ENCODE peak calls at places on chromosome 7, in ten cellular contexts. D is PC-9, K is uterus, Q is tibial nerve, N is transverse colon, A is SK-N-SH, Z is colonic mucosa, E is thoracic aorta, F is neural progenitor cell, X is GM23248. S is an unnamed sample. For H3K27me3, the result is how much of the 10 kb centered on the place peaks cover.

GRCh38 chr7:23712368-23713284 is 2.6 kb downstream of the STK31 start:
- DNase-seq in E (no peak), Z (no peak), A (peak), F (peak), D (no peak), N (no peak), Q (no peak), K (no peak), X (peak), S (no peak)

GRCh38 chr7:84452618-84453017 is 258.0 kb upstream of the SEMA3A start:
- DNase-seq in F (no peak), N (no peak), E (no peak), D (no peak), K (no peak), A (no peak), X (no peak), Z (no peak), Q (no peak), S (no peak)

GRCh38 chr7:115721293-115721920 is 309.2 kb downstream of the TFEC start:
- DNase-seq in F (no peak), E (no peak), D (no peak), Q (no peak), K (no peak), A (no peak), X (no peak), Z (no peak), N (no peak), S (no peak)

GRCh38 chr7:142279616-142280015 is 21.8 kb upstream of the PRSS58 start:
- DNase-seq in F (no peak), Z (no peak), A (no peak), D (no peak), E (no peak), X (no peak), N (no peak), Q (no peak), K (no peak), S (no peak)

GRCh38 chr7:107951172-107951787 is 51.7 kb downstream of the LAMB1 start:
- DNase-seq in F (no peak), X (no peak), D (no peak), Z (no peak), K (no peak), Q (no peak), A (no peak), E (no peak), N (no peak), S (no peak)

GRCh38 chr7:76364198-76364584 is 5.4 kb upstream of the YWHAG start:
- DNase-seq in D (peak), E (no peak), Z (peak), K (peak), A (no peak), X (peak), Q (no peak), F (no peak), N (no peak), S (no peak)

GRCh38 chr7:117118579-117119180 is 165.4 kb downstream of the ST7 start:
- DNase-seq in K (no peak), N (no peak), E (no peak), Q (no peak), X (no peak), Z (no peak), F (no peak), A (no peak), D (no peak), S (no peak)

GRCh38 chr7:46525876-46526275 is 604.8 kb upstream of the IGFBP3 start:
- DNase-seq in A (no peak), F (no peak), K (no peak), N (peak), E (no peak), X (no peak), Z (peak), D (no peak), Q (no peak), S (no peak)

GRCh38 chr7:44275829-44276570 is 49.4 kb downstream of the CAMK2B start:
- DNase-seq in K (no peak), E (no peak), Z (no peak), Q (no peak), X (no peak), F (peak), A (peak), D (no peak), N (no peak), S (no peak)

GRCh38 chr7:14851610-14852009 is 50.9 kb downstream of the DGKB start:
- DNase-seq in N (no peak), D (no peak), K (no peak), X (peak), A (no peak), Z (no peak), E (no peak), Q (no peak), F (no peak), S (no peak)

GRCh38 chr7:55060690-55061414 is 42.0 kb downstream of the EGFR start:
- DNase-seq in X (peak), D (no peak), E (no peak), K (no peak), F (no peak), N (no peak), A (no peak), Z (no peak), Q (peak), S (no peak)

GRCh38 chr7:134935701-134936100 is 50.6 kb upstream of the AGBL3 start:
- DNase-seq in K (no peak), X (peak), Z (no peak), E (no peak), D (no peak), A (no peak), Q (no peak), N (no peak), F (no peak), S (no peak)

GRCh38 chr7:99551329-99551728 is 585 bp downstream of the FAM200A start:
- DNase-seq in A (peak), N (no peak), D (no peak), E (no peak), K (no peak), Q (no peak), F (peak), Z (no peak), X (peak), S (no peak)

GRCh38 chr7:121331574-121331973 is 2.8 kb downstream of the WNT16 start:
- DNase-seq in N (no peak), F (no peak), X (no peak), Z (no peak), E (no peak), A (no peak), K (no peak), Q (no peak), D (no peak), S (no peak)
- H3K27me3 ChIP-seq in N (half or more), F (half or more), X (half or more), Z (under half), E (under half), A (under half), K (half or more), Q (half or more), D (under half), S (under half)

DNA sequence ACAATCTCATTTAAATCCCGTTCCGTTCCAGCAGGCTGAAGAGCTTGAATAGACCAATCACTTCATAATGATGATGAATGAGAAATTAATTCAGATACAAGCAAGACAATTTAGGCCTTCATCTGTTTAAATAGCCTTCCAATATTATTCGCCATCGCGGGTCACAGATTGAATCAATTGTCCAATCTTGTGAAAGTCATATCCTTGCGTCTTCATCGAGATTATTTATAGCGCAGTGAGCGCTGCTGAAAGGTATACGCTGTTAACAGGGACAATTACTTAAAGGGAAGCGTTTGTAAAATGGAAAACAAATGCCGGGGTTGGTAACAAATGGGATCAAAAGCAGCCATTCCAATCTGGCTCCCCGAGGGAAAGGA is 8.5 kb downstream of the EVX1 start:
- DNase-seq in Q (no peak), X (no peak), F (peak), K (no peak), E (no peak), D (no peak), A (no peak), N (no peak), Z (no peak), S (no peak)
- H3K27me3 ChIP-seq in Q (half or more), X (half or more), F (half or more), K (half or more), E (under half), D (under half), A (half or more), N (half or more), Z (half or more), S (under half)

GRCh38 chr7:1599571-1600395 is 30.0 kb upstream of the PSMG3 start:
- DNase-seq in Q (no peak), A (peak), X (no peak), F (no peak), D (no peak), N (no peak), K (no peak), Z (no peak), E (no peak), S (no peak)
- H3K27me3 ChIP-seq in Q (under half), A (under half), X (under half), F (under half), D (half or more), N (under half), K (under half), Z (under half), E (under half), S (under half)

DNA sequence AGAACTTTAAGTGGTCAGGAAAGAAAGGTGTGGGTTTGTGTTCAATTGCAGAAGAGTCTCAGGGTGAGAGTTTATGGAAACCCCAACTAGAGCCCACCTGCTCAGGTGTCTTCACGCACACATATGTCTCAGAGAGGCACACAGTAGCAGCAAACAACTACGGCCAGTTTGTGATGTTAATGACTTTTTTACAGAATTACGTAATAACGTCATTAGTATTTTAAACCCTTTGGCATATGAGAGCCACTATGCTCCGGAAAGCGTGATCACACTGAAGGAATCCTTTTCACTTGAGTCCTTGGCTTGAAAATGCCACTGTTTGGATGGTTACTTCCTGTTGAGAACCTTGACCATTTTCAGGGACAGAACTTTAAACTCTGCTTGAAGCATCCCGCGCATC is 204.0 kb downstream of the PTPRN2 start:
- DNase-seq in Z (no peak), A (no peak), N (no peak), Q (no peak), X (no peak), F (no peak), D (no peak), K (no peak), E (no peak), S (no peak)
- H3K27me3 ChIP-seq in Z (under half), A (under half), N (under half), Q (under half), X (under half), F (under half), D (half or more), K (under half), E (under half), S (under half)

GRCh38 chr7:27203378-27203953 is 3.6 kb upstream of the HOXA13 start:
- DNase-seq in N (no peak), X (no peak), A (no peak), D (no peak), Z (peak), F (no peak), K (no peak), Q (no peak), E (no peak), S (no peak)
- H3K27me3 ChIP-seq in N (half or more), X (under half), A (half or more), D (under half), Z (under half), F (half or more), K (half or more), Q (half or more), E (half or more), S (half or more)

GRCh38 chr7:1368150-1368681 is 91.1 kb downstream of the MICALL2 start:
- DNase-seq in X (no peak), N (no peak), Q (no peak), K (no peak), F (peak), E (no peak), A (peak), Z (no peak), D (no peak), S (no peak)

GRCh38 chr7:1365846-1366245 is 93.4 kb downstream of the MICALL2 start:
- DNase-seq in K (no peak), X (no peak), D (no peak), F (no peak), A (peak), N (no peak), Z (no peak), Q (no peak), E (no peak), S (no peak)

GRCh38 chr7:1366801-1367405 is 92.4 kb downstream of the MICALL2 start:
- DNase-seq in K (no peak), A (peak), Z (no peak), X (no peak), D (no peak), F (no peak), E (no peak), Q (no peak), N (no peak), S (no peak)

GRCh38 chr7:1368682-1369571 is 90.3 kb downstream of the MICALL2 start:
- DNase-seq in F (peak), N (no peak), X (peak), Z (no peak), K (no peak), D (peak), A (peak), Q (no peak), E (no peak), S (no peak)

DNA sequence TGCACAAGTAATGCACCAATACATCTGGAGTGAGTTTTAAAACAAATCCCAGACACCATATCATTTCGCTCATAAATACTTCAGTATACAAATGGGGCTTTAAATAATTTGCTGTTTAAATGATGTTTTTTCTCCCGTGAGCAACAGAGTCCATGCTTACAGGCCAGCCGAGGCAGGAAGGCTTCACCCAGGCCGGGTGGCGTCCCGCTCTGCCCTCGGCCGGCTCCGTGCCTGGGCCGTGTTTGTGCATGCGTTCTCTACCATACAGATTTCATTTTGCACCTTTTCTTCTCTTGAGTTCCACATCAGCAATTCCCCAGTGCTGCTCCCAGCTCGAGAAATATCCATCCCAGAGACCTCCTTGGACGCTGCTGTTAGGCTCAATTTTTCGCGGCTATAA is 91.8 kb downstream of the MICALL2 start:
- DNase-seq in E (no peak), N (no peak), F (no peak), A (peak), K (no peak), X (no peak), D (no peak), Z (no peak), Q (no peak), S (no peak)
- H3K27me3 ChIP-seq in E (under half), N (half or more), F (half or more), A (half or more), K (under half), X (half or more), D (half or more), Z (under half), Q (half or more), S (under half)

DNA sequence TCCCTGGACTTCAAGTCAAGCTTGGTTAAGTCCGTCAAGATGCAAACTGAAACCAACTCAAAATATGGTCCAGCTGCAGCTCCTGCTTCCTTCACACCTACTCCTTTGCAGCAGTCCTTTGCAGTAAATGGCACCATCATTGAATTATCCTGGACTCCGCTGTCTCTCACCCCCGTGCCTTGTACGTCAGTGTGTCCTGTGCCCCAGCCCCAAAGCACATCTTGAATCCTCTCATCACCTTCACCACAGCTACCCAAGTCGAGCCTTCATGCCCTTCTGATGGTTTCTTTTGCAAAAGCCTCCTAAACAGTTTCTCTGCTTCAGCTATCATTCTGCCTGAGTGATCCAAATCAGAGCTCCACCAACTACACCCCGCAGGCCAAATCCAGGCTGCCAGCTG is 88.4 kb upstream of the LEP start:
- DNase-seq in N (no peak), Q (no peak), F (no peak), A (no peak), Z (no peak), K (no peak), E (no peak), D (no peak), X (no peak), S (no peak)
- H3K27me3 ChIP-seq in N (under half), Q (under half), F (half or more), A (under half), Z (under half), K (under half), E (under half), D (under half), X (under half), S (under half)

GRCh38 chr7:11188529-11189310 is 215.0 kb downstream of the PHF14 start:
- DNase-seq in E (no peak), D (no peak), N (no peak), X (no peak), Z (no peak), A (no peak), F (no peak), K (no peak), Q (no peak), S (no peak)
- H3K27me3 ChIP-seq in E (under half), D (under half), N (under half), X (under half), Z (under half), A (under half), F (under half), K (under half), Q (under half), S (under half)

GRCh38 chr7:42736931-42737330 is 174.9 kb downstream of the C7orf25 start:
- DNase-seq in X (peak), F (peak), K (no peak), Z (no peak), N (no peak), A (no peak), Q (no peak), E (no peak), D (no peak), S (no peak)
- H3K27me3 ChIP-seq in X (under half), F (under half), K (under half), Z (under half), N (under half), A (under half), Q (under half), E (under half), D (under half), S (under half)